ENCODE peak calls at places on chromosome 4, in four cellular contexts. One of them, this sample, is unnamed.

GRCh38 chr4:83110222-83110945 is 4.1 kb downstream of the PLAC8 start:
- DNase-seq in astrocyte of the spinal cord: peak
- DNase-seq in effector memory CD4-positive, alpha-beta T cell: peak
- DNase-seq in HFF-Myc: peak
- DNase-seq in this sample: peak

GRCh38 chr4:83686166-83686565 is 150.3 kb downstream of the GPAT3 start:
- DNase-seq in astrocyte of the spinal cord: peak
- DNase-seq in effector memory CD4-positive, alpha-beta T cell: no peak
- DNase-seq in HFF-Myc: peak
- DNase-seq in this sample: no peak

GRCh38 chr4:147526272-147526654 is 45.4 kb downstream of the EDNRA start:
- DNase-seq in astrocyte of the spinal cord: no peak
- DNase-seq in effector memory CD4-positive, alpha-beta T cell: no peak
- DNase-seq in HFF-Myc: no peak
- DNase-seq in this sample: no peak

GRCh38 chr4:158949094-158949493 is 153.8 kb upstream of the RAPGEF2 start:
- DNase-seq in astrocyte of the spinal cord: peak
- DNase-seq in effector memory CD4-positive, alpha-beta T cell: no peak
- DNase-seq in HFF-Myc: no peak
- DNase-seq in this sample: no peak

GRCh38 chr4:53617101-53617680 is 25.9 kb upstream of the LNX1 start:
- DNase-seq in astrocyte of the spinal cord: no peak
- DNase-seq in effector memory CD4-positive, alpha-beta T cell: no peak
- DNase-seq in HFF-Myc: no peak
- DNase-seq in this sample: no peak

GRCh38 chr4:113958766-113959540 is 20.5 kb downstream of the ARSJ start:
- DNase-seq in astrocyte of the spinal cord: peak
- DNase-seq in effector memory CD4-positive, alpha-beta T cell: no peak
- DNase-seq in HFF-Myc: peak
- DNase-seq in this sample: no peak

GRCh38 chr4:83208776-83209365 is 75.7 kb downstream of the COQ2 start:
- DNase-seq in astrocyte of the spinal cord: no peak
- DNase-seq in effector memory CD4-positive, alpha-beta T cell: no peak
- DNase-seq in HFF-Myc: no peak
- DNase-seq in this sample: no peak

GRCh38 chr4:76964769-76965168 is 15.2 kb downstream of the SEPTIN11 start:
- DNase-seq in astrocyte of the spinal cord: no peak
- DNase-seq in effector memory CD4-positive, alpha-beta T cell: no peak
- DNase-seq in HFF-Myc: no peak
- DNase-seq in this sample: no peak

GRCh38 chr4:177108708-177109107 is 201.0 kb upstream of the NEIL3 start:
- DNase-seq in astrocyte of the spinal cord: no peak
- DNase-seq in effector memory CD4-positive, alpha-beta T cell: no peak
- DNase-seq in HFF-Myc: no peak
- DNase-seq in this sample: no peak

GRCh38 chr4:7411896-7412585 is 22.7 kb downstream of the PSAPL1 start:
- DNase-seq in astrocyte of the spinal cord: no peak
- DNase-seq in effector memory CD4-positive, alpha-beta T cell: no peak
- DNase-seq in HFF-Myc: no peak
- DNase-seq in this sample: no peak

GRCh38 chr4:40927108-40927507 is 177.4 kb downstream of the NSUN7 start:
- DNase-seq in astrocyte of the spinal cord: no peak
- DNase-seq in effector memory CD4-positive, alpha-beta T cell: no peak
- DNase-seq in HFF-Myc: no peak
- DNase-seq in this sample: no peak

GRCh38 chr4:40923326-40924095 is 173.8 kb downstream of the NSUN7 start:
- DNase-seq in astrocyte of the spinal cord: no peak
- DNase-seq in effector memory CD4-positive, alpha-beta T cell: no peak
- DNase-seq in HFF-Myc: no peak
- DNase-seq in this sample: no peak

GRCh38 chr4:40924096-40924792 is 174.5 kb downstream of the NSUN7 start:
- DNase-seq in astrocyte of the spinal cord: peak
- DNase-seq in effector memory CD4-positive, alpha-beta T cell: peak
- DNase-seq in HFF-Myc: no peak
- DNase-seq in this sample: no peak

DNA sequence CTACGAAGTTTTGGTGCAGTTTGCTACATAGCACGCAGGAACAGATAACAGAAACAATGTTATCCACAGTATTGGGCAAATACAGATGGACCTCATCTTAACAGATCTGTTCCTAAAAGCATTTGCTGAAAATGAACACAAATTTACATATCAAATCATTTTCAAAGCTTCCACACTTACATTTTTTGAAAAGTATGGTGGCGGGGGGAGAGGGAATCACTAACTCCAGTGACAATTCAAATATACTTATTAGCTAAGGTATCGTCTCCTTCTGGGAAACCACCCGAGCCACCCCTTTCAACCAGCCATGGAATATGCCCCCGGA is 175.0 kb downstream of the NSUN7 start:
- DNase-seq in astrocyte of the spinal cord: no peak
- DNase-seq in effector memory CD4-positive, alpha-beta T cell: no peak
- DNase-seq in HFF-Myc: no peak
- DNase-seq in this sample: no peak
- H3K4me3 ChIP-seq in astrocyte of the spinal cord: no peak
- H3K4me3 ChIP-seq in effector memory CD4-positive, alpha-beta T cell: no peak
- H3K4me3 ChIP-seq in HFF-Myc: no peak
- H3K4me3 ChIP-seq in this sample: no peak

DNA sequence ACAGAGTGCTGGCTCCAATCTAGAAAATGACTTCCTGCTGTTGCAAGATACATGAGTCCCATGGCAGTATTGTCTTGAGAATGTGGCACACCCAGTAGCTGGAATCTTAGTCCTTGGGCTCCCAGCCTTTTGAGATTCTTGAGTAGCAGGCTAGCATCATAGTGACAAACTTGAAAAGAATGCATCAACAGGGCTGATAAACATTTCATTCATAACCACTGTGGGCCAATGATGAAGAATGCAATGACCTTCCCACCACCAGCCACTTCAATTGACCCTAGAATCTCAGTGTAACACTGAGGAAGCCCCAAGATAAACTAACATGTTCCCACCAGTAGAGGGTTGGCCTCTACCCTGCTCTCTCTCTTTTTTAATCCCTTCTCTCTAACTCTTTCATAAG is 329.3 kb downstream of the GBA3 start:
- DNase-seq in astrocyte of the spinal cord: peak
- DNase-seq in effector memory CD4-positive, alpha-beta T cell: no peak
- DNase-seq in HFF-Myc: no peak
- DNase-seq in this sample: no peak
- H3K4me3 ChIP-seq in astrocyte of the spinal cord: no peak
- H3K4me3 ChIP-seq in effector memory CD4-positive, alpha-beta T cell: no peak
- H3K4me3 ChIP-seq in HFF-Myc: no peak
- H3K4me3 ChIP-seq in this sample: no peak

GRCh38 chr4:140497428-140497775 is 691 bp downstream of the MGAT4D start:
- DNase-seq in astrocyte of the spinal cord: no peak
- DNase-seq in effector memory CD4-positive, alpha-beta T cell: no peak
- DNase-seq in HFF-Myc: no peak
- DNase-seq in this sample: no peak

DNA sequence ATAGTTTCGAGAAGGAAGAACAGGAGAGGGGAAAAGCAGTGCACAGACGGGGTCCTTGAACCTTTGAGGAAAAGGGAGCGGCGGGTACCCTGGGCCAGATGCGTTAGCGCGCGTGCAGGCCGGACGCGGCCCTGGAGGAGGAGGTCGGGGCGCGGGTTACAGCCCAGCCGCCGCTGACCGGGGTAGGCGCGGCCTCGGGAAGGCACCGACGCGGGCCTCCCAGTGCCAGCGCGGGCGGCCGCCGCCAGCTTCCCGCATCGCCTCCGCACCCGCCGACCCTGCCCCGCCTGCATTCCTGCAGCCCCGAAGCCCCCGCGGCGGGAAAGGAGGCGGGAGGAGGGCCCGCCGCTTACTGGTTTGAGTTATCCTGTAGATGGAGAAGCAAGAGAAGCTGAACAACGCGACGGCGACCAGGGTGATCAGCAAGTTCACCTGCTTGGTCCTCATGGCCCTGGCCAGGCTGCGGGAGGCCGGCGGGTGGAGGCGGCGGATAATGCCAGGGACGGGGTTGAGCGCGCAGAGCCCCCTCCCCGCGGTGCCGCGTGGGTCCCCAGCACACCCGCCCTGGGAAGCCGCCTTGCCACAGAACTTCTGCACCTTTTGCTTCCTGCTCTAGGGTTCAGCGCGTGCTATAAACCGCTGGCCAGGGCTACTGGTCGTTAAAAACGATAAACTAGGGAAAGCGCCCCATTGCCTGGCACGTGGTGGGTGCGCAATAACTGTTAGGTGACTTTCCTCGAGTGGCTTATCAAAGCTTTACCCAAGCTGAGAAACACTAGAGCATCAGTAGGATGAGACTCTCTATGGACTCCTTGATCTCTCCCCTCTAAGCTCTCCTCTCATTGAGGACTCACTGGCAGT is at the start of gene MGAT4D:
- DNase-seq in astrocyte of the spinal cord: no peak
- DNase-seq in effector memory CD4-positive, alpha-beta T cell: no peak
- DNase-seq in HFF-Myc: no peak
- DNase-seq in this sample: no peak
- H3K4me3 ChIP-seq in astrocyte of the spinal cord: peak
- H3K4me3 ChIP-seq in effector memory CD4-positive, alpha-beta T cell: peak
- H3K4me3 ChIP-seq in HFF-Myc: no peak
- H3K4me3 ChIP-seq in this sample: no peak

DNA sequence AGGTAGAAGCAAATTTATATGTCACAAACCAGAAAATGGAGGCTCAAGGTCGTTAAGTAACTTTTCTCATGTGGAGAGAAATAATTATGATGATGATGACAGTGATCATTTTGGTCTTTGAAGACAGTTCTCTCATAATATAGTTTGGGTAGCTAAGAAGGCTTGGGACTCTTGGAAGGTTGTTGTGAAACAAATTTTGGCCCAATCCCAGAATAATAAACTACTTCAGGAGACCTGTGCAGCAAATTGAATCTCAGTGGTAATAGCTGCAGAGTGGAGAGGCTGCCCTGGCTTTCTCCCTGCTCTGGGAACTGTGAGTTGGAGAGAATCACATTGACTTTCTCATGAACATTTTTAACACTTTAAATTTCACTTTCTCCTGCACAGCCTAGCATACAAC is 217.2 kb upstream of the BOD1L1 start:
- DNase-seq in astrocyte of the spinal cord: no peak
- DNase-seq in effector memory CD4-positive, alpha-beta T cell: no peak
- DNase-seq in HFF-Myc: no peak
- DNase-seq in this sample: no peak
- H3K4me3 ChIP-seq in astrocyte of the spinal cord: no peak
- H3K4me3 ChIP-seq in effector memory CD4-positive, alpha-beta T cell: no peak
- H3K4me3 ChIP-seq in HFF-Myc: no peak
- H3K4me3 ChIP-seq in this sample: no peak

DNA sequence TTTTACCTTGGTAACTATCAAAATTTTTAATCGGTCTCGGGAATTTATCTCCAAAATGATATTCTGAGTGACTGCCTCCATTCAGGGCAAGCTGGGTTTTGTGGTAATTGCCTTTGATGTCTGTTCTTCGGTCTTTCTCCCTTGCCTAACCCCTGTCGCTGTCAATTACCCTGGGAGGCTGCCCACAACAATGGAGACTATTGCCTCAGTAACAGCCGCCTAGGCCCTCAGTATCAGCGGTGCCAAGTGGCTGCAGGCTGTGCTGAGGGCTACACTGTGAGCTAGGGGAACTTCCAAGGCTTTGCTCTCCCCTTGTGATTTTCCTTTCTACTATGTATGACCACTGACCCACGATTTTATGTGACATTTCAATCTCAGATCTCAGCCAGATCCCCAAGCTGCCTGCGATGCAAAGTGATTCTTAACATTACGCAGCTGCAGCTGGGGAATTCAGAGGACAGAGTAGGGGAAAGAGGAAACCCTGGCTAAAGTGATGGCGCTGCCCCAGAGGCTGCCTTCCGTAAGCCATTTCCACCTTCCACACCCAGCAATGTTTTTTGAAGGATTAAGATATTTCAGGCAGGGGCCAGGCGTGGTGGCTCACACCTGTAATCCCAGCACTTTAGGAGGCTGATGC is 36.2 kb upstream of the REST start:
- DNase-seq in astrocyte of the spinal cord: peak
- DNase-seq in effector memory CD4-positive, alpha-beta T cell: no peak
- DNase-seq in HFF-Myc: peak
- DNase-seq in this sample: no peak
- H3K4me3 ChIP-seq in astrocyte of the spinal cord: no peak
- H3K4me3 ChIP-seq in effector memory CD4-positive, alpha-beta T cell: no peak
- H3K4me3 ChIP-seq in HFF-Myc: peak
- H3K4me3 ChIP-seq in this sample: no peak

DNA sequence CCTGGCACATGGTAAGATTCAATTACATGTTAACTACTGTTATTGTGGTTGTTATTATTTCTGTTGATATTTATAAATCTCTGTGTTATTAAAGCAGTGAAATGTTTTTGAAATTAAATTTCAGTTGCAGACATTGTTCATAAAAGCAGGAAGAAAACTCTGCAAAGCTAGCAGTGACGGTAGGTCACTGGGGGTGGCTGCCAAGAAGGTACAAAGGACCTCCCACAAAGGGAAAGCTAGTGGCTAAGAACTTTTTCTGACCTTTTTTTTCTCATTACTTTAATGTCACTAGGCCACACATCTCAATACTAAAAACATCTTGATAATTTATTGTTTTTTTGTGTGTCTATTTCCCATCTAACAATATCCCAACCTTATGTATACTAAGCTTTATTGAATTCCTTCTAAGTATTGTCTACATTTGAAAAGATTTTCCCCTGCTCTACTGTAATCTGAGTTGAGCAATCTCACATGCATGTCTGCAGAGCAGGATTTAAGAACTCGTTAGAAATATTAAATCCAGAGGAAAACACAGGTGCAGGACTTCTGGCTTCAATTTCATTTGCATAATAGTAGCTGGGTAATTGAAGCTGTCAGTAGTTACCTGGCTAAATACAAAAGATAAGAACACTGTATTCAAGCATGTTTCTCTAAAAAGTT is 197.3 kb downstream of the CFAP299 start:
- DNase-seq in astrocyte of the spinal cord: no peak
- DNase-seq in effector memory CD4-positive, alpha-beta T cell: no peak
- DNase-seq in HFF-Myc: no peak
- DNase-seq in this sample: no peak
- H3K4me3 ChIP-seq in astrocyte of the spinal cord: no peak
- H3K4me3 ChIP-seq in effector memory CD4-positive, alpha-beta T cell: no peak
- H3K4me3 ChIP-seq in HFF-Myc: no peak
- H3K4me3 ChIP-seq in this sample: no peak

GRCh38 chr4:189202182-189202868 is 738.3 kb upstream of the FRG1 start:
- DNase-seq in astrocyte of the spinal cord: peak
- DNase-seq in effector memory CD4-positive, alpha-beta T cell: no peak
- DNase-seq in HFF-Myc: peak
- DNase-seq in this sample: no peak
- H3K4me3 ChIP-seq in astrocyte of the spinal cord: no peak
- H3K4me3 ChIP-seq in effector memory CD4-positive, alpha-beta T cell: no peak
- H3K4me3 ChIP-seq in HFF-Myc: no peak
- H3K4me3 ChIP-seq in this sample: no peak

This sample was measured in GM12864.